ENCODE peak calls at places on chromosomes 4 and X, in five cellular contexts. E, L, H, D and M are unnamed samples.

GRCh38 chr4:6693274-6694176 is at the start of gene S100P:
- DNase-seq in E (no peak), L (no peak), H (no peak), D (peak; percentile 67), M (no peak)

GRCh38 chr4:98950925-98951324 is 22.0 kb upstream of the EIF4E start:
- DNase-seq in E (no peak), L (no peak), H (no peak), D (no peak), M (no peak)

GRCh38 chr4:38802561-38803355 is 1.8 kb downstream of the TLR1 start:
- DNase-seq in E (no peak), L (no peak), H (no peak), D (peak; percentile 13), M (no peak)

GRCh38 chr4:68369474-68369805 is 19.6 kb upstream of the YTHDC1 start:
- DNase-seq in E (no peak), L (no peak), H (no peak), D (peak; percentile 63), M (peak; percentile 92)

GRCh38 chr4:63937961-63938360 is 471.3 kb downstream of the TECRL start:
- DNase-seq in E (no peak), L (no peak), H (no peak), D (peak; percentile 12), M (no peak)

GRCh38 chr4:184250795-184251679 is 33.4 kb upstream of the ENPP6 start:
- DNase-seq in E (peak; percentile 85), L (no peak), H (no peak), D (peak; percentile 58), M (no peak)

GRCh38 chr4:90419124-90419711 is 292.0 kb downstream of the CCSER1 start:
- DNase-seq in E (peak; percentile 73), L (no peak), H (no peak), D (peak; percentile 33), M (no peak)

GRCh38 chrX:10121787-10122186 is 35.0 kb upstream of the CLCN4 start:
- DNase-seq in E (peak; percentile 67), L (no peak), H (no peak), D (no peak), M (no peak)

GRCh38 chrX:53584891-53585290 is 101.6 kb downstream of the HUWE1 start:
- DNase-seq in E (no peak), L (no peak), H (no peak), D (no peak), M (no peak)

GRCh38 chr4:159791334-159791733 is 688.5 kb downstream of the RAPGEF2 start:
- DNase-seq in E (no peak), L (no peak), H (no peak), D (no peak), M (no peak)

GRCh38 chr4:6063684-6064083 is 45.5 kb upstream of the C4orf50 start:
- DNase-seq in E (no peak), L (no peak), H (no peak), D (no peak), M (no peak)

GRCh38 chr4:148216866-148217814 is 225.1 kb downstream of the NR3C2 start:
- DNase-seq in E (no peak), L (no peak), H (no peak), D (no peak), M (no peak)

GRCh38 chr4:85939595-85939994 is 420.3 kb downstream of the MAPK10 start:
- DNase-seq in E (no peak), L (no peak), H (no peak), D (no peak), M (no peak)
- H3K27ac ChIP-seq in E (no peak overlapping the region), L (no peak overlapping the region), H (no peak overlapping the region), D (no peak overlapping the region), M (no peak overlapping the region)

DNA sequence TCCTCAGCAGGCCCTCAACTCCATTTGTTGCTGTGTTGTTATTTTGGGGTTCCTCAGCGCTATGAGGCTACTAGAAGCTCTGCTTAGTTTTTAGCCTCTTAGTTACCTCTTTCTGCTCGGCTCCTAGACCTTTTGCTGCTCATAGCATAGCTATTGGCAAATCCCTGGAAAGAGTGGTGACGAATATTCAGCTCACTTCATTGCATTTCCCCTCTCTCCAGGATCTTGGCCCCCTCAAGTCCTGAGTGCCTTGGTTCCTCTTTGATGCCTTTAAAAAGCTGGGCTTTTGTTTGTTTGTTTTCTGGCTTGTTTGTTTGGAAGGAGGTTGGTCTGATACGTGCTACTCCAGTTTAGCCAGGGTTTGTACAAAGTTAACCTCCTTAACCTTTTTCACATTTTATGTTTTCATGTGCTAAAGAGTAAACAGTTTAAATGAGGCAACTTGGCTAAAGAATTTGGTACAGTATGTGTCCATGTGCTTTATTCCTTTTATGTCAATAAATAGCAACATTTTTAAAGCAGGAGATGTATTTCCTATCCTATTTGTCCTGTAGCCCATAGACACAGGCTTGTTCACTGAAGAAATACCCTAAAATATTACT is 31.5 kb downstream of the SMAD1 start:
- DNase-seq in E (no peak), L (no peak), H (no peak), D (no peak), M (no peak)
- H3K4me3 ChIP-seq in E (no peak overlapping the region), L (no peak overlapping the region), H (no peak overlapping the region), D (no peak overlapping the region), M (no peak overlapping the region)

GRCh38 chr4:41141910-41142309 is 72.4 kb downstream of the APBB2 start:
- DNase-seq in E (no peak), L (no peak), H (no peak), D (peak; percentile 19), M (no peak)
- H3K27ac ChIP-seq in E (no peak overlapping the region), L (peak overlapping the region; percentile 71), H (peak overlapping the region; percentile 82), D (peak overlapping the region; percentile 73), M (peak overlapping the region; percentile 83)

DNA sequence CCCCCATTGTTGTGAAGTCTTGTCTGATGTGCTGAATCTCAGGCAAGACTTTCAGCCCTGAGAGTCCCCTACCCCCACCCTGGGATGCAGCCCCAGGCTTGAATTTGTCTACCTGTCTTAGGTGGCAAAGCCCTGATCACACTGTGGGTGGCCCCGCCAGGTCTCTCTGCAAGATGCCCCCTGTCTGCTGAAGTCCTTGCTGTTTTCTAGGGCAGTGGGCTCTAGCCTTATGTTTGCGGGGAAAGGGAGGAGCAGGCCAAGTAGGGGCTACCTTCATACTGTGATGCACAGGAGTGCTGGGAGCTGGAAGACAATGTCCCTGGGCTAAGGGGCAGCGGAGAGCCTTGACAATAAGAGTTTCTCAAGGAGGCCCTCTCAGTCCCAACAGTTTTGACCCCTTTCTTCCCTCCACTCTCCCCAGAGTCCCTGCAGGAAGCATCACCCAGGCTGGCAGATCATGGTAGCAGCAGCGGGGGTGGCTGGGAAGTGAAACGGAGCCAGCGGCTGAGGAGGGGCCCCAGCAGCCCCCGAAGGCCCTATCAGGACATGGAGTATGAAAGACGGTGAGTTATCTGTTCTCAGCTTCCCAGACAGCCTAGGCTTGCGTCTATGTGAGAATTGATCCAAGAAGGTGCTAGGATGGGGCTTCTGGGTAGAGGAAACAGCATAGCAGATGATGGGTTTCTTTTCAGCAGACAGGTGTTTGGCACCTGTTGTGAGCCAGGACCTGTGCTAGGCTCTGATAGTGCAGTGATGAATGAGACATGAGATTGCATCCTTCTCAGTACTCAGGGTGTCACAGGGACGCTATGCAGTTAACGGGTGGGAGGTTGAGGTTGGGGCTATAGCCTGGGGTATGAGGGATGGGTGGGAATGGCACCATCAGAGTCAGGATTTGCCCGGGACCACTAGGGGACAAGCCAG is 2.2 kb downstream of the RBM10 start:
- DNase-seq in E (no peak), L (no peak), H (no peak), D (no peak), M (no peak)
- H3K4me3 ChIP-seq in E (peak overlapping the region; percentile 83), L (no peak overlapping the region), H (peak overlapping the region; percentile 56), D (peak overlapping the region; percentile 79), M (peak overlapping the region; percentile 71)